ENCODE peak calls at places on chromosomes 5 and 9, in four cellular contexts. I is HepG2, L is GM12878, Q is H1. U is an unnamed sample.
A peak's percentile ranks its signal among the peaks of the same experiment; 100 is the strongest.

GRCh38 chr5:132459031-132459982 is 31.3 kb downstream of the IRF1 start:
- DNase-seq in I (no peak), Q (no peak), L (no peak), U (peak; percentile 42)

GRCh38 chr9:118252027-118252426 is 547.8 kb downstream of the TLR4 start:
- DNase-seq in L (no peak), Q (no peak), I (no peak), U (no peak)

GRCh38 chr5:52007230-52007858 is 624.1 kb downstream of the ISL1 start:
- DNase-seq in L (no peak), Q (no peak), I (peak; percentile 33), U (no peak)

GRCh38 chr9:88224938-88225337 is 86.7 kb upstream of the SPATA31C2 start:
- DNase-seq in Q (no peak), I (no peak), L (no peak), U (no peak)

GRCh38 chr5:121982500-121983261 is 20.9 kb downstream of the SRFBP1 start:
- DNase-seq in I (no peak), Q (no peak), L (no peak), U (no peak)

GRCh38 chr5:73998496-73998895 is 372.5 kb downstream of the ARHGEF28 start:
- DNase-seq in Q (no peak), I (peak; percentile 30), L (no peak), U (no peak)

GRCh38 chr5:158023266-158023665 is 164.3 kb upstream of the CLINT1 start:
- DNase-seq in Q (no peak), I (no peak), L (no peak), U (no peak)

GRCh38 chr5:76114192-76114795 is 31.1 kb downstream of the SV2C start:
- DNase-seq in I (no peak), Q (no peak), L (no peak), U (no peak)

GRCh38 chr5:179486596-179487051 is 63.7 kb upstream of the RUFY1 start:
- DNase-seq in L (no peak), Q (no peak), I (no peak), U (no peak)

GRCh38 chr5:26034813-26035212 is 1003.6 kb downstream of the CDH9 start:
- DNase-seq in L (no peak), Q (no peak), I (no peak), U (no peak)

GRCh38 chr9:19998153-19998552 is 209.3 kb upstream of the SLC24A2 start:
- DNase-seq in L (peak; percentile 19), I (no peak), Q (no peak), U (no peak)

GRCh38 chr9:136483589-136484152 is 831 bp upstream of the SEC16A start:
- DNase-seq in I (peak; percentile 81), L (peak; percentile 62), Q (peak; percentile 98), U (peak; percentile 96)

GRCh38 chr5:174736351-174736721 is 12.0 kb downstream of the MSX2 start:
- DNase-seq in Q (no peak), I (no peak), L (no peak), U (no peak)

GRCh38 chr9:99103909-99104458 is 929 bp upstream of the TGFBR1 start:
- DNase-seq in Q (peak; percentile 63), I (no peak), L (no peak), U (peak; percentile 32)

GRCh38 chr5:96629774-96630173 is 32.4 kb upstream of the CAST start:
- DNase-seq in L (no peak), Q (no peak), I (peak; percentile 7), U (no peak)

GRCh38 chr5:123080215-123080614 is 8.8 kb upstream of the PRDM6 start:
- DNase-seq in L (no peak), I (no peak), Q (no peak), U (no peak)

GRCh38 chr9:122095010-122095767 is 2.1 kb upstream of the TTLL11 start:
- DNase-seq in L (no peak), I (peak; percentile 48), Q (peak; percentile 74), U (peak; percentile 45)

GRCh38 chr5:58260243-58260642 is 199.6 kb downstream of the PLK2 start:
- DNase-seq in L (no peak), Q (no peak), I (no peak), U (no peak)

GRCh38 chr5:69335341-69335975 is 2.9 kb upstream of the CCDC125 start:
- DNase-seq in I (no peak), Q (no peak), L (no peak), U (no peak)

GRCh38 chr5:55223219-55223987 is 3.7 kb downstream of the MCIDAS start:
- DNase-seq in L (no peak), Q (peak; percentile 73), I (no peak), U (no peak)

GRCh38 chr9:97711223-97711626 is 14.1 kb upstream of the XPA start:
- DNase-seq in I (no peak), L (no peak), Q (peak; percentile 52), U (no peak)

GRCh38 chr5:72523960-72524582 is 16.9 kb upstream of the ZNF366 start:
- DNase-seq in Q (no peak), L (peak; percentile 52), I (peak; percentile 25), U (no peak)

GRCh38 chr9:136525207-136525606 is 20.6 kb downstream of the NOTCH1 start:
- DNase-seq in L (no peak), I (no peak), Q (no peak), U (no peak)

GRCh38 chr5:164505791-164506190 is 1000.4 kb downstream of the MAT2B start:
- DNase-seq in I (no peak), L (no peak), Q (no peak), U (no peak)

GRCh38 chr5:176364765-176365662 is at the start of gene ARL10:
- DNase-seq in L (no peak), Q (peak; percentile 72), I (no peak), U (no peak)

GRCh38 chr5:32225445-32225844 is 51.3 kb upstream of the GOLPH3 start:
- DNase-seq in Q (no peak), I (peak; percentile 38), L (no peak), U (no peak)
- TF ChIP-seq CBX5 in Q (no peak), I (no peak), L (no peak), U (no peak)

DNA sequence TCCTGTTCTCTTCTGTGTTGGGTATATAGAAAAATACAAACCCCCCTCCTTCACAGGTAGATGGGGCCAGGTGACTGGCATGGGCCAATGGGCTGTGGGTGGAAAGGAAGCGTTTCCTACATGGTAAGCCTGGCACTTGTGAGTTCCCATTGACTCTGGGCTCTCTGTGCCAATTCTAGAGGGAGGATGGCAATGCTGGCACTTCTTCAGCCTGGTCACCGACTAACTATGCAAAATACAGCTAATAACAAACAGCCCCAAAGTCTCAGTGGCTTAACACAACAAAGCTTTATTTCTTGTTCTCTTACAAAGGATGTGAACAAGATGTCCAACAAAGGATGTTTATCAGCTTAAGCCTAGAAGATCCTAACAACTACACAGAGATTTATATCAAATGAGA is 258.1 kb downstream of the SYK start:
- DNase-seq in L (no peak), Q (peak; percentile 11), I (no peak), U (no peak)
- TF ChIP-seq CBX5 in L (no peak), Q (no peak), I (no peak), U (no peak)

DNA sequence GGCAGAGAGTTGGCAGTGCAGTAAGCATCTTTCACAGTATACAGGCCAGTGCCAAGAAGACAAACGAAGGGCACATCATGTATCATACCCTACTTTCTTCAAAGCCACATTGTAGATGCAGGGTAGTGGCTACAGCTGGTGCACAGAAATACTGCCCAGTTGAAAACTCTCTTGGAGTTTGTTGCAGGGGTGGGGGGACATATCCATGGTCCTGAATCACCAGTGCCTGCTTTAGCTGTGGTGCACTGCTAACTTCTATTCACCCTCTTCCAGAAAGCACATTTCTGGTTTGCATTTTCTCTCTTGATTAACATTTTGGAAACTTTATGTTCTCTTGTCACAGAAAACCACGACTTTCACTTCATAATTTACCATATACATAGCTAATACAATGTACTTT is 196.6 kb downstream of the PAPPA start:
- DNase-seq in Q (no peak), L (no peak), I (no peak), U (no peak)
- TF ChIP-seq CBX5 in Q (no peak), L (no peak), I (no peak), U (no peak)

DNA sequence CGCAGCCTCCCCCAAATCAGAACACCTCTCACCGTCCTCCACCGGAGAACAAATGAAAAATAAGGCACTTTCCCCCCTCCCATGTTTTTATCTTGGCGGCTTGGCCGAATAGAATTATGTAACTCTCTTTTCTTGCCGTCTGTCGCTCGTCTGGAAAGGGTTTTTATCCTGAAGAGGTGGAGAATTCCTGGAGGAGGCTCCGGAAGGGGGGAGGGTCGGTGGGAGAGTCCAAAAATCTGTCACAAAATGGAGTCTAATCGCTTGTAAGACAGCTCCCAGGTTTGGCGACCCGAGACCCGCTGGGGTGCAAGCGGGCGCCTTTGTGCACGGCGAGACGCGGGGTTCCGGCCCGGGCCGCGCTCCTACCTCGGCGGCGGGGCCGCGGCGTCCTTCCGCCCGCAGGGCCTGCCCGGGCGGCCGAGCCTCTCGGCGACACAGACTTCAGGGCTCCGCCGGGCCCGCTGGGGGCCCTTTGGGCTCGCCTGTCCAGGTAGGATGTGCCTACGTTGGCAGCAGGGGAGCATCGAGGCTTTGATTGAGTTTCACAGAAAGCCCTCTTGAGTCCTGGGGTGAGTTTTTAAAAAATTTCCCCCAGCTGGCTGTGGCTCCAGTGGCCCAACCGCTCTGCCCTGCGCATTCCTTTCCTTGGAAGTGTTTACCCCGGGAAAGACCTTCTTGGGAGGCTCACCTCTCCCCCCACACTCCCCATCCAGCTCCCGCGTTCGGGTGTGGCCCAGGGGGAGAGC is 5.0 kb downstream of the LMX1B start:
- DNase-seq in L (no peak), I (no peak), Q (peak; percentile 76), U (no peak)
- TF ChIP-seq CBX5 in L (no peak), I (no peak), Q (no peak), U (no peak)

DNA sequence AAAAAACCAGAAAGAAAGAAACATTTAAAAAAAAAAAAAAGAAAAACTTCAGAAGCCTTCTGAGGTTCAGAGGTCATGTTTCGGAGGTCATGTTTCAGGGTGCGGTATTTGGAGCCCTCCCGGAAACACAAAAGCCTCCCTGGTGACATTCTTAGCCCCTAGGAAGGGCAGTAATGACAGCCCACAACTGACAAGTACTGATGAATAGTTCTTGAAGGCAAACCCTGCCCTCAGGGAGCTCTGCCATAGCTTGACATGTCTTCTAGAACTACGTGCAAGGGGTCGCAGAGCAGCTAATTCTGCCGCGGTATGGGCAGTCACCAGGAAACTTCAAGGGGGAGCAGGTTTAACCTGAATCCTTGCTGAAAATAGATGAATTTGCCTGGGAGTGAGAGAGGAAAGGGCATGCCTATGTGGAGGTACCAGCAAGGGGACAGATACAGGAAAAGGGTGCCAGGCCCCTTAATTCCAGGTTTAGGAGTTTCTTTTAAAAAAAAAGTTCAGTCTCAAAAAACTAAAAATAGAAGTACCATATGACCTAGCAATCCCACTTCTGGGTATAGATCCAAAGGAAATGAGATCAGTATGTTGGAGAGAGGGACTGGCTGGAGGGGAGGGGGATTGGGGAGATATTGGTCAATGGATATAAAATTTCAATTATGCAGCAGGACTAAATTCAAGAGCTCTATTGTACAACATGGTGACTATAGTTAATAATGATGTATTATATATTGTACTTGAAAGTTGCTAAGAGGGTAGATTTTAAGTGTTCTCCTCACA is 98.4 kb downstream of the C9orf152 start:
- DNase-seq in L (no peak), Q (no peak), I (no peak), U (no peak)
- TF ChIP-seq CBX5 in L (no peak), Q (no peak), I (no peak), U (no peak)

DNA sequence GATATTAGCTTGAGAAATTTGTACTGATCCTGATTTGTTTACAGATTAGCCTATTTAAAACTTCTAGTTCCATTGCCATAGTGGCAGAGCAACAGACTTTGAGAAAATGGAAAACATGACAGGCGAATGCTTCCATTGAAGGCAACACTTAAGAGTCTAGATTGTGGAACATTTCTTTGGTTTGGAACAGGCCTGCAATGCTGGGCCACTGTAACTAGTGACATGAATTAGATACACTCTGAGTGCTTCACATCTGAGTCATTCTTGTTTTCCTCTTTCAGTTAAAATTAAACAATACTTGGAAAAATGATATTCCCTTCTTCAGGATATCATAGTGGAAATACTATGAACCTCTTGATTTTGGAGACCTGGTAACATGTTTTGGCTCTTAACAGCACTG is 453.6 kb upstream of the TUSC1 start:
- DNase-seq in I (no peak), Q (no peak), L (no peak), U (no peak)
- TF ChIP-seq CBX5 in I (no peak), Q (no peak), L (no peak), U (no peak)